ENCODE peak calls at places on chromosomes 1 and 21, in seven cellular contexts. P is stomach, Y is PC-3, L is transverse colon, G is HFFc6, D is OCI-LY7, M is esophagus squamous epithelium. Q is an unnamed sample.

GRCh38 chr1:199272690-199273089 is 633.9 kb downstream of the PTPRC start:
- DNase-seq in D (no peak), M (no peak), G (peak; percentile 93), P (peak; percentile 63), Y (peak; percentile 89), L (no peak), Q (no peak)

GRCh38 chr1:245810181-245810727 is 655.5 kb downstream of the KIF26B start:
- DNase-seq in P (no peak), G (no peak), M (no peak), D (peak; percentile 49), Y (peak; percentile 25), L (no peak), Q (no peak)

GRCh38 chr1:151639466-151639865 is 27.6 kb downstream of the SNX27 start:
- DNase-seq in P (no peak), D (no peak), L (no peak), M (no peak), Y (no peak), G (peak; percentile 38), Q (no peak)

GRCh38 chr1:7290971-7291970 is 479.8 kb upstream of the VAMP3 start:
- DNase-seq in D (no peak), G (no peak), L (no peak), M (no peak), Y (no peak), P (no peak), Q (no peak)

GRCh38 chr1:37486680-37487618 is 12.6 kb downstream of the ZC3H12A start:
- DNase-seq in L (peak; percentile 81), G (peak; percentile 59), M (no peak), P (peak; percentile 85), D (peak; percentile 68), Y (peak; percentile 69), Q (peak; percentile 87)

GRCh38 chr21:41659791-41660560 is 106.9 kb downstream of the RIPK4 start:
- DNase-seq in P (no peak), G (no peak), L (no peak), Y (peak; percentile 70), M (no peak), D (no peak), Q (no peak)

GRCh38 chr1:232014941-232015340 is 388.4 kb downstream of the DISC1 start:
- DNase-seq in D (no peak), G (no peak), Y (no peak), M (no peak), P (no peak), L (no peak), Q (no peak)

GRCh38 chr1:52553372-52554266 is 727 bp upstream of the TUT4 start:
- DNase-seq in G (peak; percentile 75), M (peak; percentile 39), L (peak; percentile 86), D (peak; percentile 84), P (peak; percentile 79), Y (peak; percentile 73), Q (peak; percentile 85)

GRCh38 chr1:48552420-48552819 is 80.4 kb upstream of the SPATA6 start:
- DNase-seq in L (no peak), Y (peak; percentile 59), P (no peak), G (no peak), D (peak; percentile 20), M (no peak), Q (no peak)

GRCh38 chr1:177170756-177171535 is at the start of gene BRINP2:
- DNase-seq in L (peak; percentile 15), P (peak; percentile 56), Y (peak; percentile 75), D (no peak), M (no peak), G (no peak), Q (no peak)

GRCh38 chr1:169585184-169585583 is 1.1 kb downstream of the F5 start:
- DNase-seq in D (no peak), L (no peak), P (no peak), Y (no peak), M (no peak), G (no peak), Q (no peak)

GRCh38 chr1:1116701-1117468 is 996 bp upstream of the C1orf159 start:
- DNase-seq in Y (peak; percentile 20), D (no peak), L (peak; percentile 26), G (no peak), M (no peak), P (no peak), Q (no peak)

GRCh38 chr1:16218674-16219071 is 6.2 kb upstream of the ARHGEF19 start:
- DNase-seq in L (no peak), D (no peak), M (no peak), Y (no peak), G (no peak), P (no peak), Q (no peak)

GRCh38 chr1:182484531-182485257 is 34.7 kb downstream of the RGSL1 start:
- DNase-seq in M (no peak), D (peak; percentile 90), Y (peak; percentile 10), P (no peak), G (no peak), L (no peak), Q (peak; percentile 22)

GRCh38 chr1:35656863-35657232 is 15.5 kb upstream of the PSMB2 start:
- DNase-seq in M (no peak), P (no peak), Y (no peak), D (no peak), L (no peak), G (no peak), Q (no peak)
- TF ChIP-seq CTCF in M (no peak), P (no peak), Y (no peak), D (no peak), L (no peak), G (no peak), Q (no peak)

DNA sequence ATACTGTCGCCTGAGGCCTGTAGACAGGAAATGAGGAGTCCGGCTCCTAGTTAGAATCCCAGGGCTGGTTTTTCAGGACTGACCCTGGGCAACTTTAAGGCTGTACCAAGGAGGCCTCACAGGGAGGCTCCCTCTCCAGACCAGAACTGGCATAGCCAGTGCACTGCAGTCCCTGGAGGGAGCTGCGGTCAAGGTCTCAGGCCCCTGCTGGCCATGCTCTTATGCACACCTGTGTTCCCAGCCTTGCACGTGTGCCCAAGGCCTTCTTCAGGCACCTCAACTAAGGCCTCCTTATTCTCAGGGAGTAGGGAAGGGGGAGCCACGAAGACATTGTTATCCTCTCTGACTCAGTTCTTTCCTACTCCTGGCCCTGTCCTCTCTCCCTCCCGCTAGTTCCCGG is 22.0 kb upstream of the IFNAR1 start:
- DNase-seq in M (no peak), D (no peak), Y (peak; percentile 6), G (no peak), P (no peak), L (no peak), Q (no peak)
- TF ChIP-seq CTCF in M (no peak), D (peak; percentile 46), Y (peak; percentile 37), G (no peak), P (no peak), L (no peak), Q (no peak)

DNA sequence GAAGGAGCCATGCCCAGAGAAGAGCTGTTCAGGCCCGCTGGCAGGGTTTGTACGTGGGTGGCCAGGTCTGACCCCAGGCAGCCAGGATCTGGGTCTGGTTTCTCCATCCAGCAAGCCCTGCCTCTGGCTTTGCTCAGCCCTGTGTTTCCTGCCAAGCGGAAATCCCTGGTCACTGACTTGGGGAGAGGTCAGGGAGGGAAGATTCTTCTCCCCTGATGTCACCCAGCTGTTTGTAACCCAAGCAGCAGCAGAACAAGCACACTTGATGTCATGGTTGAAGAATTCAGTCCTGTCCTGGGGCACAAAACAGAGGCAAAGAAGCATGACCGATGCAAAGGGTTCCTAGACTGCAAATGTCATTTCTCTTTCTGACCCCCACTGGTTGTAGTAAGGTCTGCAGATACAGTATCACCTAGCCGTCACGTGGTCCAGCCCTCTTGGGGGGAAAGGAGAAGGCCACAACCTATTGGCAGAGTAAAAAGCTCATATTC is 121.0 kb downstream of the SYT2 start:
- DNase-seq in G (peak; percentile 99), M (no peak), D (peak; percentile 68), P (peak; percentile 46), Y (peak; percentile 91), L (peak; percentile 73), Q (peak; percentile 74)
- TF ChIP-seq CTCF in G (peak; percentile 58), M (no peak), D (peak; percentile 11), P (no peak), Y (no peak), L (no peak), Q (no peak)

GRCh38 chr1:171251741-171252300 is 3.5 kb downstream of the FMO1 start:
- DNase-seq in L (peak; percentile 22), M (no peak), D (peak; percentile 87), P (no peak), G (no peak), Y (peak; percentile 53), Q (no peak)
- TF ChIP-seq CTCF in L (peak; percentile 52), M (no peak), D (peak; percentile 81), P (no peak), G (peak; percentile 72), Y (peak; percentile 91), Q (peak; percentile 40)

GRCh38 chr1:3349161-3349967 is 105.1 kb upstream of the ARHGEF16 start:
- DNase-seq in P (peak; percentile 77), L (no peak), Y (peak; percentile 13), M (no peak), G (no peak), D (no peak), Q (no peak)
- TF ChIP-seq CTCF in P (no peak), L (no peak), Y (peak; percentile 54), M (no peak), G (peak; percentile 11), D (no peak), Q (no peak)

DNA sequence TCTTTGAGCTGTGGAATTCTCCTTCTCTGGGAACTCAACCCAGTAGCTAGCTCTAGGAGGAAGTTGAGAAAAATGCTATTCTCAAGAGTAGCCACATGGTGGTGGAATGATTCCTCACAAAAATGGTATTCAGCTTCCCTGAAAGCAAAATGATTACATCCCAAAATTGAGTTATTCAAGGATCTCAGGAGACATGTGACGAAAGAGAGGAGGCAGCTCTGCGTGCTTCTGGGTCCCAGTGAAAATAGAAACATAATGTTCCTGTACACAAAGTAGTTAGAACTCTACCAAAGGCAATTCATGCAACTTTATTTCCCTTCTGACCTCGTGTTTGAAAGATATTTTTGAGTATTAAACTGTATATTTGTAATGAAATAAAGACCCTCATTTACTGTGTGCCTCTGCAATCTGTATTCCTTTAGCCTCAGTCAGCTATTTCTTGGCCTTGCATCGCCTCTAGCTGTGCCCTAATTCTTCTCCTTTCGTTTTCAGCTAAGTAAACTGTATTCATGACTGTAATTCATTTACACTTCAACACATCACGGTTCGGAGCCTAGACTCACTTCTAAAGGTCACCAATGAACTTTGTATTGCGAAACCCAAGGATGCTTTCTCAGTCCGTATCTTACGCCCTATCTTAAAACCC is 167.3 kb downstream of the FASLG start:
- DNase-seq in P (no peak), L (no peak), Y (peak; percentile 99), D (peak; percentile 53), M (no peak), G (peak; percentile 89), Q (no peak)
- TF ChIP-seq CTCF in P (peak; percentile 64), L (peak; percentile 51), Y (peak; percentile 100), D (peak; percentile 86), M (peak; percentile 60), G (peak; percentile 88), Q (peak; percentile 71)